ENCODE peak calls at places on chromosomes 4 and X, in six cellular contexts. One of them, this sample, is unnamed.

GRCh38 chr4:124276461-124276860 is 436.1 kb downstream of the ANKRD50 start:
- DNase-seq in left ventricle myocardium inferior: no peak
- DNase-seq in NB4: no peak
- DNase-seq in lung: no peak
- DNase-seq in body of pancreas: no peak
- DNase-seq in CD8-positive, alpha-beta T cell: no peak
- DNase-seq in this sample: no peak

GRCh38 chrX:11447418-11447817 is 154.2 kb downstream of the AMELX start:
- DNase-seq in body of pancreas: no peak
- DNase-seq in left ventricle myocardium inferior: no peak
- DNase-seq in NB4: no peak
- DNase-seq in CD8-positive, alpha-beta T cell: no peak
- DNase-seq in lung: no peak
- DNase-seq in this sample: no peak

GRCh38 chr4:163967710-163968109 is 473.2 kb downstream of the TMA16 start:
- DNase-seq in left ventricle myocardium inferior: no peak
- DNase-seq in NB4: no peak
- DNase-seq in body of pancreas: no peak
- DNase-seq in CD8-positive, alpha-beta T cell: no peak
- DNase-seq in lung: no peak
- DNase-seq in this sample: no peak

GRCh38 chrX:70505451-70505841 is 60.8 kb downstream of the DLG3 start:
- DNase-seq in lung: no peak
- DNase-seq in NB4: no peak
- DNase-seq in left ventricle myocardium inferior: no peak
- DNase-seq in body of pancreas: no peak
- DNase-seq in CD8-positive, alpha-beta T cell: no peak
- DNase-seq in this sample: no peak

GRCh38 chr4:1062419-1062818 is 50.9 kb downstream of the RNF212 start:
- DNase-seq in left ventricle myocardium inferior: no peak
- DNase-seq in CD8-positive, alpha-beta T cell: no peak
- DNase-seq in NB4: no peak
- DNase-seq in lung: no peak
- DNase-seq in body of pancreas: no peak
- DNase-seq in this sample: no peak

GRCh38 chrX:110241816-110242215 is 76.1 kb downstream of the AMMECR1 start:
- DNase-seq in lung: no peak
- DNase-seq in CD8-positive, alpha-beta T cell: no peak
- DNase-seq in body of pancreas: peak
- DNase-seq in NB4: no peak
- DNase-seq in left ventricle myocardium inferior: no peak
- DNase-seq in this sample: no peak

GRCh38 chr4:93327346-93327745 is 501.2 kb upstream of the ATOH1 start:
- DNase-seq in NB4: no peak
- DNase-seq in left ventricle myocardium inferior: no peak
- DNase-seq in body of pancreas: no peak
- DNase-seq in CD8-positive, alpha-beta T cell: no peak
- DNase-seq in lung: no peak
- DNase-seq in this sample: no peak

GRCh38 chrX:144637731-144638130 is 609.6 kb upstream of the SPANXN1 start:
- DNase-seq in lung: no peak
- DNase-seq in NB4: peak
- DNase-seq in left ventricle myocardium inferior: no peak
- DNase-seq in body of pancreas: no peak
- DNase-seq in CD8-positive, alpha-beta T cell: no peak
- DNase-seq in this sample: no peak

GRCh38 chr4:159103406-159104131 is 690 bp downstream of the RAPGEF2 start:
- DNase-seq in left ventricle myocardium inferior: peak
- DNase-seq in NB4: peak
- DNase-seq in body of pancreas: peak
- DNase-seq in CD8-positive, alpha-beta T cell: peak
- DNase-seq in lung: peak
- DNase-seq in this sample: peak

GRCh38 chr4:28686618-28687017 is 1826.0 kb downstream of the STIM2 start:
- DNase-seq in CD8-positive, alpha-beta T cell: no peak
- DNase-seq in left ventricle myocardium inferior: peak
- DNase-seq in NB4: peak
- DNase-seq in lung: no peak
- DNase-seq in body of pancreas: peak
- DNase-seq in this sample: no peak
- TF ChIP-seq CTCF in CD8-positive, alpha-beta T cell: no peak
- TF ChIP-seq CTCF in left ventricle myocardium inferior: peak
- TF ChIP-seq CTCF in NB4: peak
- TF ChIP-seq CTCF in lung: no peak
- TF ChIP-seq CTCF in body of pancreas: peak
- TF ChIP-seq CTCF in this sample: no peak

DNA sequence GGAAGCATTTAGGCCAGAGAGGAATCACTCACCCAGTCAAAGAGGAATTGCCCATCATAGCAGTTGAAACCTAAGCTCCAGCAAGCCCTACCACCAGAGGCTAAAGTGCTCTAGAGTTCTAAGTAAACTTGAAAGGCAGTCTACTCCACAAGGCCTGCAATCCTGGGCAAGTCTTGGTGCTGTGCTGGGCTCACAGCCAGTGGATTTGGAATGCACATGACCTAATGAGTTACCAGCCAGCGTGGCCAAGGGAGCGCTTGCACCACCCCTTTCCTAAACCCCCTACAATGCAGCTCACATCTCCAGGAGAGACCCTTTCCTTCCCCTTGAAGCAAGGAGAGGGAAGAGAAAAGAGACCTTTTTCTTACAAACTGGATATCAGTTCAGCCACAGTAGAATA is 445.7 kb downstream of the GASK1B start:
- DNase-seq in body of pancreas: no peak
- DNase-seq in lung: no peak
- DNase-seq in CD8-positive, alpha-beta T cell: no peak
- DNase-seq in left ventricle myocardium inferior: no peak
- DNase-seq in NB4: no peak
- DNase-seq in this sample: no peak
- TF ChIP-seq CTCF in body of pancreas: no peak
- TF ChIP-seq CTCF in lung: no peak
- TF ChIP-seq CTCF in CD8-positive, alpha-beta T cell: no peak
- TF ChIP-seq CTCF in left ventricle myocardium inferior: no peak
- TF ChIP-seq CTCF in NB4: no peak
- TF ChIP-seq CTCF in this sample: no peak

GRCh38 chr4:150251752-150252190 is 173.5 kb downstream of the DCLK2 start:
- DNase-seq in NB4: no peak
- DNase-seq in lung: no peak
- DNase-seq in CD8-positive, alpha-beta T cell: no peak
- DNase-seq in left ventricle myocardium inferior: no peak
- DNase-seq in body of pancreas: no peak
- DNase-seq in this sample: no peak
- TF ChIP-seq CTCF in NB4: no peak
- TF ChIP-seq CTCF in lung: no peak
- TF ChIP-seq CTCF in CD8-positive, alpha-beta T cell: no peak
- TF ChIP-seq CTCF in left ventricle myocardium inferior: no peak
- TF ChIP-seq CTCF in body of pancreas: no peak
- TF ChIP-seq CTCF in this sample: no peak

GRCh38 chr4:184163813-184164212 is 53.9 kb downstream of the ENPP6 start:
- DNase-seq in lung: peak
- DNase-seq in body of pancreas: peak
- DNase-seq in left ventricle myocardium inferior: peak
- DNase-seq in NB4: peak
- DNase-seq in CD8-positive, alpha-beta T cell: no peak
- DNase-seq in this sample: no peak
- TF ChIP-seq CTCF in lung: peak
- TF ChIP-seq CTCF in body of pancreas: peak
- TF ChIP-seq CTCF in left ventricle myocardium inferior: peak
- TF ChIP-seq CTCF in NB4: peak
- TF ChIP-seq CTCF in CD8-positive, alpha-beta T cell: no peak
- TF ChIP-seq CTCF in this sample: no peak

GRCh38 chrX:100435726-100436125 is 25.7 kb upstream of the PCDH19 start:
- DNase-seq in NB4: no peak
- DNase-seq in CD8-positive, alpha-beta T cell: no peak
- DNase-seq in left ventricle myocardium inferior: no peak
- DNase-seq in body of pancreas: no peak
- DNase-seq in lung: no peak
- DNase-seq in this sample: no peak
- TF ChIP-seq CTCF in NB4: no peak
- TF ChIP-seq CTCF in CD8-positive, alpha-beta T cell: no peak
- TF ChIP-seq CTCF in left ventricle myocardium inferior: no peak
- TF ChIP-seq CTCF in body of pancreas: no peak
- TF ChIP-seq CTCF in lung: no peak
- TF ChIP-seq CTCF in this sample: no peak

DNA sequence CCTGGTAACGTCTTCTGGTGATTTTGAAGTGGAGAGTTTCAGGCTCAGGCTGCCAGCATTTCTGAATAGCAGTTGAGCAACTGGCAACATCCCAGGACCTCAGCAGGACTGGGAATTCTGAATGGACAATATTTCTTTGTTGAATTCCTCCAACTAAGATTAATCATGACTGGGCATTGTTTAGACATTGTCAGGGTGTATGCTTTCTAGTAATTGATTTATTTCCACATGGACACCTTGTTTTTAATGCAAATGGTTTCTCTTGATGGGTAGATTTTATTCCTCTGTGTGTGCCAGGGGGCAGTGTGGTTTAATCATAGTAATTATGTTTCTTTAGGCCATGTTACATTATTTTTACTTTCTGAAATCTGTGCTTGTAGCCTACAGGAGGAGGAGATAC is 1004.7 kb upstream of the LCORL start:
- DNase-seq in CD8-positive, alpha-beta T cell: no peak
- DNase-seq in body of pancreas: peak
- DNase-seq in lung: peak
- DNase-seq in NB4: no peak
- DNase-seq in left ventricle myocardium inferior: no peak
- DNase-seq in this sample: no peak
- TF ChIP-seq CTCF in CD8-positive, alpha-beta T cell: no peak
- TF ChIP-seq CTCF in body of pancreas: peak
- TF ChIP-seq CTCF in lung: no peak
- TF ChIP-seq CTCF in NB4: no peak
- TF ChIP-seq CTCF in left ventricle myocardium inferior: no peak
- TF ChIP-seq CTCF in this sample: no peak

DNA sequence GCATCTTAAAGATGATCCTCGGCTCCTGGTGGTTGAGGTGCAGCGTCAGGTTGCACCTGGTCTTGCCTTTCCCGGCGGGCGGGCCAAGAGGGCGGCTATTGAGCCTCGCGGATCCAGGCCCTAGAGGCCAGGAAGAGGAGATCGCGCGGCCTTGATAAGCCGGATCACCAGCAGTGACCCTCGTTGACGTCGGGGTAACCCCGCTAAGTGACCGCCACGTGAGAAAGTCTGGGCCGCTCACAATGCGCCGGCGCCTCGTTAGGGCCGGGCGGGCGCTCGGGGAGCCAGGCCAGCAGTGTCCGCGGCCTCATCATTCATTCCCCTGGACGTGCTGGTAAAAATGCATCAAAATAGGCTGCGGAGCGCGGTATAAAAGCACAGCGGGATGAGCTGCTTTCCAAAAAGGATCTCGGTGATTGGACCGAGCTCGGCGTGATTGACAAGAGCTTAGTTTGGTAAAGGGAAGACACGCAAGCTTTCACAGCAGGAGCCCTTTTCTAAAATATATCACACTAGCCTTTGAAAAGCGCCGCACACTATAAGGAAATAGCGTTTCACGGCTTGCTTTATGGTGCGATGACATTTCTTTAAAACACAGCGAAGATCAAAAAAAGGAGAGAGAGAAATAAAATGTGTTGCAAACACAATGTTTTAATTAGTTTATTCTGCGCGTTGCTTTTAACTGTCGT is 15.9 kb upstream of the ZIC3 start:
- DNase-seq in lung: no peak
- DNase-seq in left ventricle myocardium inferior: no peak
- DNase-seq in body of pancreas: no peak
- DNase-seq in CD8-positive, alpha-beta T cell: no peak
- DNase-seq in NB4: no peak
- DNase-seq in this sample: no peak
- TF ChIP-seq CTCF in lung: no peak
- TF ChIP-seq CTCF in left ventricle myocardium inferior: no peak
- TF ChIP-seq CTCF in body of pancreas: no peak
- TF ChIP-seq CTCF in CD8-positive, alpha-beta T cell: no peak
- TF ChIP-seq CTCF in NB4: no peak
- TF ChIP-seq CTCF in this sample: no peak

GRCh38 chrX:105972690-105973386 is 65.7 kb downstream of the SERPINA7 start:
- DNase-seq in left ventricle myocardium inferior: no peak
- DNase-seq in body of pancreas: no peak
- DNase-seq in lung: no peak
- DNase-seq in NB4: no peak
- DNase-seq in CD8-positive, alpha-beta T cell: no peak
- DNase-seq in this sample: no peak

GRCh38 chrX:105973387-105973739 is 65.2 kb downstream of the SERPINA7 start:
- DNase-seq in body of pancreas: no peak
- DNase-seq in NB4: no peak
- DNase-seq in lung: no peak
- DNase-seq in left ventricle myocardium inferior: no peak
- DNase-seq in CD8-positive, alpha-beta T cell: no peak
- DNase-seq in this sample: no peak

GRCh38 chrX:105969487-105969886 is 69.0 kb downstream of the SERPINA7 start:
- DNase-seq in NB4: no peak
- DNase-seq in left ventricle myocardium inferior: no peak
- DNase-seq in CD8-positive, alpha-beta T cell: no peak
- DNase-seq in lung: no peak
- DNase-seq in body of pancreas: no peak
- DNase-seq in this sample: no peak

GRCh38 chrX:105975382-105975781 is 63.1 kb downstream of the SERPINA7 start:
- DNase-seq in NB4: peak
- DNase-seq in lung: no peak
- DNase-seq in left ventricle myocardium inferior: no peak
- DNase-seq in body of pancreas: no peak
- DNase-seq in CD8-positive, alpha-beta T cell: no peak
- DNase-seq in this sample: no peak
- TF ChIP-seq CTCF in NB4: no peak
- TF ChIP-seq CTCF in lung: no peak
- TF ChIP-seq CTCF in left ventricle myocardium inferior: peak
- TF ChIP-seq CTCF in body of pancreas: peak
- TF ChIP-seq CTCF in CD8-positive, alpha-beta T cell: no peak
- TF ChIP-seq CTCF in this sample: no peak